ENCODE peak calls at places on chromosome 9, in five cellular contexts. K, S, A, Y and B are unnamed samples.

GRCh38 chr9:18347381-18348084 is 126.4 kb upstream of the ADAMTSL1 start:
- DNase-seq in S (no peak), K (no peak), A (no peak), Y (no peak), B (no peak)

GRCh38 chr9:85960688-85961093 is 19.7 kb downstream of the NAA35 start:
- DNase-seq in A (no peak), S (no peak), Y (no peak), K (no peak), B (no peak)

GRCh38 chr9:114779352-114779845 is 26.4 kb downstream of the TNFSF15 start:
- DNase-seq in S (no peak), Y (peak), K (peak), A (no peak), B (no peak)

GRCh38 chr9:24297931-24298330 is 247.8 kb downstream of the IZUMO3 start:
- DNase-seq in S (no peak), Y (no peak), K (no peak), A (no peak), B (no peak)

GRCh38 chr9:86946712-86947145 is 577 bp downstream of the GAS1 start:
- DNase-seq in A (peak), K (no peak), Y (peak), S (peak), B (peak)

GRCh38 chr9:30348904-30349303 is 2035.5 kb upstream of the ACO1 start:
- DNase-seq in S (no peak), Y (no peak), A (no peak), K (no peak), B (no peak)

GRCh38 chr9:99085949-99086948 is 18.7 kb upstream of the TGFBR1 start:
- DNase-seq in S (no peak), A (peak), K (no peak), Y (no peak), B (no peak)

GRCh38 chr9:125683486-125683885 is 23.5 kb downstream of the MAPKAP1 start:
- DNase-seq in K (no peak), Y (no peak), A (no peak), S (no peak), B (no peak)

GRCh38 chr9:112810696-112811490 is 60.3 kb downstream of the SNX30 start:
- DNase-seq in Y (no peak), S (no peak), A (no peak), K (no peak), B (no peak)

GRCh38 chr9:5767968-5768932 is 64.7 kb downstream of the ERMP1 start:
- DNase-seq in S (no peak), A (no peak), Y (no peak), K (no peak), B (peak)

GRCh38 chr9:135887585-135888050 is 19.7 kb downstream of the CAMSAP1 start:
- DNase-seq in S (no peak), A (no peak), K (peak), Y (no peak), B (peak)

GRCh38 chr9:82949203-82949602 is 113.7 kb downstream of the RASEF start:
- DNase-seq in A (no peak), S (no peak), Y (no peak), K (no peak), B (no peak)

GRCh38 chr9:100281069-100281468 is 71.7 kb downstream of the TEX10 start:
- DNase-seq in S (no peak), A (no peak), Y (no peak), K (no peak), B (no peak)

GRCh38 chr9:28197653-28198052 is 624.4 kb upstream of the C9orf72 start:
- DNase-seq in S (no peak), K (no peak), Y (no peak), A (no peak), B (no peak)

GRCh38 chr9:97320080-97320642 is 12.7 kb downstream of the CCDC180 start:
- DNase-seq in S (no peak), A (no peak), Y (no peak), K (no peak), B (no peak)

GRCh38 chr9:113309204-113309813 is 6.1 kb upstream of the RNF183 start:
- DNase-seq in Y (peak), S (no peak), K (no peak), A (peak), B (peak)

GRCh38 chr9:9170735-9171134 is 1371.2 kb upstream of the DMAC1 start:
- DNase-seq in K (no peak), S (no peak), Y (no peak), A (no peak), B (no peak)

GRCh38 chr9:14272924-14273528 is 40.9 kb downstream of the NFIB start:
- DNase-seq in A (no peak), K (no peak), S (no peak), Y (no peak), B (no peak)

GRCh38 chr9:109048822-109049221 is 35.5 kb upstream of the CTNNAL1 start:
- DNase-seq in S (no peak), A (no peak), Y (no peak), K (no peak), B (no peak)

GRCh38 chr9:18632624-18633407 is 158.9 kb downstream of the ADAMTSL1 start:
- DNase-seq in K (peak), S (no peak), A (no peak), Y (peak), B (no peak)

GRCh38 chr9:138049779-138050471 is 172.3 kb downstream of the CACNA1B start:
- DNase-seq in S (no peak), A (no peak), Y (no peak), K (no peak), B (no peak)

GRCh38 chr9:83959061-83959460 is 21.0 kb downstream of the HNRNPK start:
- DNase-seq in K (no peak), A (no peak), S (no peak), Y (peak), B (no peak)

GRCh38 chr9:23464275-23464674 is 361.8 kb downstream of the ELAVL2 start:
- DNase-seq in Y (no peak), S (no peak), K (no peak), A (no peak), B (peak)

GRCh38 chr9:109329274-109330258 is 8.7 kb upstream of the EPB41L4B start:
- DNase-seq in S (peak), K (peak), Y (peak), A (peak), B (no peak)

GRCh38 chr9:87479801-87480201 is 17.9 kb upstream of the DAPK1 start:
- DNase-seq in Y (no peak), A (peak), S (no peak), K (no peak), B (peak)

GRCh38 chr9:129667378-129667777 is 1.9 kb downstream of the PRRX2 start:
- DNase-seq in K (no peak), S (no peak), Y (no peak), A (no peak), B (no peak)

GRCh38 chr9:94868462-94868861 is 142.0 kb downstream of the AOPEP start:
- DNase-seq in Y (no peak), S (no peak), K (no peak), A (no peak), B (no peak)

GRCh38 chr9:6054280-6055099 is 39.1 kb upstream of the RANBP6 start:
- DNase-seq in A (peak), Y (peak), S (peak), K (peak), B (peak)

GRCh38 chr9:125889122-125889523 is 141.9 kb downstream of the PBX3 start:
- DNase-seq in K (peak), A (no peak), S (peak), Y (no peak), B (no peak)

GRCh38 chr9:114487607-114488300 is 17.5 kb downstream of the WHRN start:
- DNase-seq in K (no peak), Y (peak), A (peak), S (no peak), B (peak)

GRCh38 chr9:136244116-136244775 is 1.4 kb downstream of the QSOX2 start:
- DNase-seq in Y (no peak), S (no peak), A (no peak), K (no peak), B (peak)

GRCh38 chr9:97923529-97924108 is 1.3 kb upstream of the TRMO start:
- DNase-seq in K (peak), A (peak), Y (peak), S (peak), B (peak)

GRCh38 chr9:136902259-136902821 is 16.0 kb downstream of the TRAF2 start:
- DNase-seq in S (peak), K (peak), Y (peak), A (peak), B (no peak)

GRCh38 chr9:29958469-29958868 is 2385.2 kb upstream of the C9orf72 start:
- DNase-seq in S (no peak), K (no peak), Y (no peak), A (no peak), B (no peak)

GRCh38 chr9:2570615-2571479 is 50.7 kb upstream of the VLDLR start:
- DNase-seq in Y (peak), A (peak), S (peak), K (peak), B (no peak)

GRCh38 chr9:121752929-121753328 is 101.5 kb downstream of the DAB2IP start:
- DNase-seq in K (no peak), S (no peak), Y (no peak), A (no peak), B (no peak)

GRCh38 chr9:121753802-121754654 is 102.6 kb downstream of the DAB2IP start:
- DNase-seq in K (no peak), A (no peak), Y (no peak), S (no peak), B (no peak)

GRCh38 chr9:121750259-121750714 is 98.9 kb downstream of the DAB2IP start:
- DNase-seq in K (no peak), S (no peak), Y (no peak), A (no peak), B (no peak)

GRCh38 chr9:121750715-121751623 is 99.5 kb downstream of the DAB2IP start:
- DNase-seq in K (no peak), S (no peak), A (no peak), Y (no peak), B (no peak)

DNA sequence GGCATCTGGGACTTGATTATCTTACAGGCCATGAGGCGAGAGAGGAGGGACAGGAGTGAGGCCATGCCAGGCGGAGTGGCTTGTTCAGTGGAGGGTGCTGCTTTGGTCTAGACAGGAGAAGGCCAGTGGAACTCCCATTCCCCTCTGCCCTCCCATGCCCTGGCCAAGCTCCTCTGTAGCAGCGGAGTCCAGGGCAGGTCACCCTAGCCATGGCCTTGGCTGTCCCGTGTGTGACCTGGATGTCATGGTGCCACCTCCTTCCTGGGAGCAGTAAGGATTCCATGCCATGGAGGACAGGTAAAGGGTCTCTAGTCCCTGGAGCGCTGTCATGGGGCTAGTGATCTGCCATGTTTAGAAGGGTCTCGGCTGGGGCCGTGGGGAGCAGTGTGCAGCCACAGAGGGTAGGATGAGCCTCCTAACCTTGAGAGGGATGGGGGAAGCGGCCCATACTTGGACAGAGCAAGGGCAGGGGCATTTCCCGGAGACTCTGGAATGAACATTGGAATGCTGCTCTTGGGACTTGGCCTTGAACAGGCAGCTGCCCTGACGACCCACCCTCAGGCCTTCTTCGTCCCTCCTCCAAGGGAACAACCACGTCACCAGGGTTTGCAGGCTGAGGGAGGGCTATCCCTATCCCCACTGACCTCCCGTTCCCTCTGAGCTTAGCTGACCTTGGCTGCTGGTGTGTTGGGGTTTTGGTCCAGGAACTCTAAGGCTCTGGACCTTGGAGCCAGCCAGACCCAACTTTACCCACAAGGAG is 100.4 kb downstream of the DAB2IP start:
- DNase-seq in S (no peak), A (no peak), Y (no peak), K (no peak), B (no peak)
- H3K4me3 ChIP-seq in S (no peak), A (no peak), Y (no peak), K (no peak), B (no peak)

GRCh38 chr9:70479880-70480291 is 65.4 kb upstream of the KLF9 start:
- DNase-seq in A (no peak), K (no peak), Y (no peak), S (no peak), B (no peak)
- H3K4me3 ChIP-seq in A (peak), K (no peak), Y (no peak), S (peak), B (no peak)

DNA sequence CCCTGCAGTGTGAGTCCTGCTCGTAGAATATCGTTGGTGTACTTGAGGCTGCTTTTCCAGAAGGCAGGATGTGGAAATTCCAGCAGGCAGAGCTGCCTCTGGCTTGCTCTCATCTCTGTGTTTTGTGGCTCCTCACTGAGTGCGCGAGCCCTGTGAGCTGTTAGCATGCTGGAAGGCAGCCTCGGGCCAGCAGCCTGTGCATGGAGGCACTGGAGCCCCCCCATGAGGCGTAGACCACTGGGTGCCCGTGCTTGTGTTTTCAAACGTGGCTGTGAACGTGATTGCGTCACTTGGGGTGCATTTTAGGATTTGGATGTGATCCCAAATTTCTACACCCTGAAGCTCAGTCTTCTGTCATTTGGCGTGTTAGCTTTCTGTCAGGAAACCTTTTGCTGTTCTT is 3.2 kb downstream of the WDR5 start:
- DNase-seq in Y (no peak), K (no peak), S (no peak), A (no peak), B (no peak)
- H3K4me3 ChIP-seq in Y (no peak), K (no peak), S (no peak), A (no peak), B (no peak)

GRCh38 chr9:131419716-131420115 is 25.8 kb downstream of the PRRC2B start:
- DNase-seq in S (no peak), Y (no peak), K (no peak), A (no peak), B (no peak)

GRCh38 chr9:131416509-131416908 is 22.6 kb downstream of the PRRC2B start:
- DNase-seq in S (no peak), K (no peak), Y (no peak), A (no peak), B (no peak)

GRCh38 chr9:131418143-131419028 is 24.5 kb downstream of the PRRC2B start:
- DNase-seq in K (no peak), S (peak), Y (no peak), A (no peak), B (no peak)

GRCh38 chr9:131419029-131419614 is 25.2 kb downstream of the PRRC2B start:
- DNase-seq in S (no peak), K (no peak), Y (no peak), A (no peak), B (no peak)

DNA sequence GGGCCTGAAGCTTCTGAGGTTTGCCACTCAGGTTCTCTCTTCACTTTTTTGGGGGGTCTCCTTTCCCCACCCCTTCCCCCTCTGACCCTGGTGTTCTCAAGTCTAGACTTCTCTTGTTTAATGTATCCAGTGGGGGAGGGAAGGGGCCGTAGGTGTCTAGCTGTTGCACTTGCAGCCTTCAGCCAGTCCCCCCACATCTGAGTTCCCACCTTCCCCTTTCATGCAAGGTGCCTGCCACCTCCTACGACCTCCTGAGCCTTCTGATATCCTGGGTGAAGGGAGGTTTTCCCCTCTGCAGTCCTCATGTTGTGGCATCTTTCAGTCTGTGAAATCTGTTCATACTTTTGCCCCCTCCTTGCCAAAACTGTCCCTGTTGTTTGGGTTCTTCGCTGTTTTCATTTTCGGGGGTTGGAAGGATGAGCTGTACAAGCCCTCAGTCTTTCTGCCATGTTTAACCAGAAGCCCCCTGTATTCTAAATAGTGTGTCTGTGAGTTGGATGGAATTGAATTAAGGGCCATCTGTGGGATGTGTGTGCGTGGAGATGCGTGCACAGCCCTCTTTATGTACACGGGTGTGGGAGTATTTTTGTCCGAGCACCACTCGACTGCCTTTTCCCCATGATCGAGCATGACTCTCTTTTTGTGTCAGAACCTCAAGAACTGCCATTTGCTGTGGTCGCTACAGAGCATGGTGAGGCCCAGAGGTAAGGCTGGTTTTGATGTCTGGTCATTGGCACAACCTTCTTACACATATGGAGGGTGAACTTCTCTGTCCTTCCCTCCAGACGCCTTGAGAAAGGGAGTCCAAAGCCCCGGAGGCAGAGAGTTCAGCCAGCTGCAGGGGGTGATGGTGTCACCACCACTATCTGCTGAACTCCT is 23.6 kb downstream of the PRRC2B start:
- DNase-seq in A (no peak), Y (no peak), K (no peak), S (no peak), B (no peak)
- H3K4me3 ChIP-seq in A (no peak), Y (no peak), K (no peak), S (no peak), B (no peak)

DNA sequence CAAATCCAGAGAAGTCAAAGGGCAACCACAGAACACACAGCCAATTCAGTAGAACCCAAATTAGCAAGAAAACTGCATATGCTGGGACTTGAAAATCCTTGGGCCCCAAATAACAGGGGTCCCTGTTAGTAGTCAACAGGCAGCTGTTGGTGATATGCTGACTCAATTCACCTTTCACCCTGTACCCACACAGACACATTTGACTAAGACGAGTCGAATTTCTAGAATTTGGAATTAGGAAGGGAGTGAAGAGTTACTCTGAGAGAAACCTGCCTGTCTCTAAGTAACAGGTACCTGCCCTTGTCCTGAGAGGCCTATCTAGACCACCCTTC is 817 bp upstream of the VCP start:
- DNase-seq in Y (no peak), A (no peak), S (no peak), K (no peak), B (no peak)
- H3K4me3 ChIP-seq in Y (no peak), A (no peak), S (peak), K (no peak), B (no peak)

DNA sequence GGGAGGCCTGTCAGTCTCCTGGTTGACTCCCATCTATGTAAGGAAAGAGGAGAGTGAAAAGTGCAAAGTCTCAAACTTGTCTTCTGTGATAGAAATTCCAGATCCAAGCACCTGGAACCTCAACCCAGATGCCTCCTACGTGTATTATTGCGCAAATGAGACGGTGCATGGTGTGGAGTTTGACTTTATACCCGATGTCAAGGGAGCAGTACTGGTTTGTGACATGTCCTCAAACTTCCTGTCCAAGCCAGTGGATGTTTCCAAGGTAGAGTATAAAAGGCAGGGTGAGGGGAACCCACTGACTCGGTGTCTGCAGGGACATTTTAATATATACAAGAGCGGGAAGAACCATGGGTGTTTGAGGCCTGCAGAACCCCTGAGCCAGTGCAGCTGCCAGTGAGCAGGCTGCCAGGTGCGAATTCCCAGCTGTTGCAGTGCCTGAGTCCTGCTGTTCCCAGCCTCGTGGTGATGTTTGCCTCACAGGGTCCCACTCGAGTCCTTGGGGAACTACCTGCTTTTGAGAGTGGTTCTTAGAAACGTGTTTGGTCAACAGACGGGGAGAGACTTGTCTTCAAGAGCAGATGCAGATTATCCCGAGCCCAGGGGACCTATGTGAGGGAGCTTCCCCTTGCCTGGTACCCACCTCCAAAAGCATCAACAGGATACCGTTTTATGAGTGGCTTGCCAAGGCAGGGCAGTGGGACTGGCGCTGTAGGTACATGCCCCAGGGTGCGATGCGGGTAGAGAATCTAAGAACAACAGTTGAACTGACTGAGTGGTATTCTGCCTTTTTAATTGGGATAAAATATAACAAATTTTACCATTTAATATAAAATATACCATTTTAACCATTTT is 9.5 kb downstream of the PSAT1 start:
- DNase-seq in Y (no peak), S (no peak), A (no peak), K (no peak), B (no peak)
- H3K4me3 ChIP-seq in Y (no peak), S (no peak), A (no peak), K (no peak), B (no peak)

GRCh38 chr9:78000221-78000620 is 31.4 kb downstream of the GNAQ start:
- DNase-seq in Y (no peak), K (no peak), S (no peak), A (no peak), B (peak)
- H3K4me3 ChIP-seq in Y (no peak), K (no peak), S (no peak), A (no peak), B (no peak)